ENCODE peak calls at places on chromosomes 4 and X, in six cellular contexts. One of them, this sample, is unnamed.

GRCh38 chr4:105808030-105808429 is 87.2 kb upstream of the NPNT start:
- DNase-seq in A549: no peak
- DNase-seq in HepG2: no peak
- DNase-seq in GM12878: no peak
- DNase-seq in K562: no peak
- DNase-seq in SK-N-SH: no peak
- DNase-seq in this sample: no peak

GRCh38 chr4:123528501-123529277 is 132.1 kb downstream of the SPRY1 start:
- DNase-seq in A549: no peak
- DNase-seq in HepG2: peak
- DNase-seq in GM12878: no peak
- DNase-seq in K562: no peak
- DNase-seq in SK-N-SH: no peak
- DNase-seq in this sample: no peak

GRCh38 chr4:188819243-188819642 is 680.0 kb downstream of the TRIML1 start:
- DNase-seq in A549: no peak
- DNase-seq in HepG2: no peak
- DNase-seq in GM12878: no peak
- DNase-seq in K562: no peak
- DNase-seq in SK-N-SH: no peak
- DNase-seq in this sample: no peak

GRCh38 chrX:108028854-108029253 is 16.0 kb upstream of the VSIG1 start:
- DNase-seq in A549: no peak
- DNase-seq in HepG2: no peak
- DNase-seq in GM12878: no peak
- DNase-seq in K562: no peak
- DNase-seq in SK-N-SH: no peak
- DNase-seq in this sample: no peak

GRCh38 chrX:153692003-153692402 is 4.3 kb downstream of the SLC6A8 start:
- DNase-seq in A549: no peak
- DNase-seq in HepG2: no peak
- DNase-seq in GM12878: no peak
- DNase-seq in K562: no peak
- DNase-seq in SK-N-SH: no peak
- DNase-seq in this sample: no peak

GRCh38 chrX:54481751-54482150 is 14.3 kb downstream of the FGD1 start:
- DNase-seq in A549: no peak
- DNase-seq in HepG2: no peak
- DNase-seq in GM12878: no peak
- DNase-seq in K562: peak
- DNase-seq in SK-N-SH: peak
- DNase-seq in this sample: no peak

GRCh38 chr4:171813195-171813955 is at the start of gene GALNTL6:
- DNase-seq in A549: no peak
- DNase-seq in HepG2: no peak
- DNase-seq in GM12878: no peak
- DNase-seq in K562: no peak
- DNase-seq in SK-N-SH: peak
- DNase-seq in this sample: no peak

GRCh38 chr4:3204021-3204431 is 44.9 kb upstream of the MSANTD1 start:
- DNase-seq in A549: no peak
- DNase-seq in HepG2: peak
- DNase-seq in GM12878: no peak
- DNase-seq in K562: no peak
- DNase-seq in SK-N-SH: no peak
- DNase-seq in this sample: no peak

GRCh38 chrX:42708222-42708621 is 69.7 kb downstream of the PPP1R2C start:
- DNase-seq in A549: no peak
- DNase-seq in HepG2: no peak
- DNase-seq in GM12878: no peak
- DNase-seq in K562: no peak
- DNase-seq in SK-N-SH: no peak
- DNase-seq in this sample: no peak

GRCh38 chr4:15805583-15806517 is 27.7 kb downstream of the CD38 start:
- DNase-seq in A549: peak
- DNase-seq in HepG2: peak
- DNase-seq in GM12878: peak
- DNase-seq in K562: peak
- DNase-seq in SK-N-SH: peak
- DNase-seq in this sample: no peak

GRCh38 chr4:75769044-75769443 is 44.7 kb downstream of the USO1 start:
- DNase-seq in A549: no peak
- DNase-seq in HepG2: no peak
- DNase-seq in GM12878: no peak
- DNase-seq in K562: no peak
- DNase-seq in SK-N-SH: no peak
- DNase-seq in this sample: no peak

GRCh38 chrX:76220856-76221255 is 48.0 kb downstream of the PBDC1 start:
- DNase-seq in A549: no peak
- DNase-seq in HepG2: no peak
- DNase-seq in GM12878: no peak
- DNase-seq in K562: no peak
- DNase-seq in SK-N-SH: no peak
- DNase-seq in this sample: no peak

GRCh38 chr4:8063974-8064563 is 94.5 kb downstream of the ABLIM2 start:
- DNase-seq in A549: no peak
- DNase-seq in HepG2: no peak
- DNase-seq in GM12878: no peak
- DNase-seq in K562: no peak
- DNase-seq in SK-N-SH: no peak
- DNase-seq in this sample: no peak

GRCh38 chrX:120476714-120477113 is 7.6 kb upstream of the LAMP2 start:
- DNase-seq in A549: no peak
- DNase-seq in HepG2: no peak
- DNase-seq in GM12878: no peak
- DNase-seq in K562: no peak
- DNase-seq in SK-N-SH: no peak
- DNase-seq in this sample: no peak

GRCh38 chrX:111244238-111244750 is 26.0 kb downstream of the CAPN6 start:
- DNase-seq in A549: peak
- DNase-seq in HepG2: peak
- DNase-seq in GM12878: no peak
- DNase-seq in K562: peak
- DNase-seq in SK-N-SH: peak
- DNase-seq in this sample: no peak

GRCh38 chr4:37389369-37389765 is 144.8 kb downstream of the NWD2 start:
- DNase-seq in A549: no peak
- DNase-seq in HepG2: no peak
- DNase-seq in GM12878: no peak
- DNase-seq in K562: no peak
- DNase-seq in SK-N-SH: no peak
- DNase-seq in this sample: no peak

GRCh38 chr4:48899950-48900349 is 6.6 kb downstream of the OCIAD2 start:
- DNase-seq in A549: no peak
- DNase-seq in HepG2: no peak
- DNase-seq in GM12878: no peak
- DNase-seq in K562: peak
- DNase-seq in SK-N-SH: no peak
- DNase-seq in this sample: no peak

GRCh38 chr4:71732066-71732465 is 51.8 kb downstream of the GC start:
- DNase-seq in A549: no peak
- DNase-seq in HepG2: no peak
- DNase-seq in GM12878: no peak
- DNase-seq in K562: no peak
- DNase-seq in SK-N-SH: no peak
- DNase-seq in this sample: no peak

GRCh38 chrX:35617836-35618235 is 180.3 kb upstream of the MAGEB16 start:
- DNase-seq in A549: no peak
- DNase-seq in HepG2: no peak
- DNase-seq in GM12878: no peak
- DNase-seq in K562: no peak
- DNase-seq in SK-N-SH: no peak
- DNase-seq in this sample: no peak

GRCh38 chrX:123993326-123993725 is 31.8 kb downstream of the STAG2 start:
- DNase-seq in A549: no peak
- DNase-seq in HepG2: no peak
- DNase-seq in GM12878: no peak
- DNase-seq in K562: no peak
- DNase-seq in SK-N-SH: no peak
- DNase-seq in this sample: no peak

GRCh38 chr4:54517793-54518444 is 139.8 kb upstream of the KIT start:
- DNase-seq in A549: no peak
- DNase-seq in HepG2: no peak
- DNase-seq in GM12878: no peak
- DNase-seq in K562: no peak
- DNase-seq in SK-N-SH: peak
- DNase-seq in this sample: no peak

GRCh38 chrX:54633641-54634040 is 103.6 kb downstream of the GNL3L start:
- DNase-seq in A549: no peak
- DNase-seq in HepG2: no peak
- DNase-seq in GM12878: no peak
- DNase-seq in K562: no peak
- DNase-seq in SK-N-SH: no peak
- DNase-seq in this sample: no peak

GRCh38 chrX:139304471-139304870 is 226.1 kb upstream of the F9 start:
- DNase-seq in A549: no peak
- DNase-seq in HepG2: no peak
- DNase-seq in GM12878: no peak
- DNase-seq in K562: no peak
- DNase-seq in SK-N-SH: no peak
- DNase-seq in this sample: no peak

GRCh38 chr4:37742149-37742548 is 56.0 kb upstream of the RELL1 start:
- DNase-seq in A549: peak
- DNase-seq in HepG2: peak
- DNase-seq in GM12878: no peak
- DNase-seq in K562: no peak
- DNase-seq in SK-N-SH: no peak
- DNase-seq in this sample: no peak

GRCh38 chrX:21319323-21319722 is 54.9 kb upstream of the CNKSR2 start:
- DNase-seq in A549: no peak
- DNase-seq in HepG2: no peak
- DNase-seq in GM12878: no peak
- DNase-seq in K562: no peak
- DNase-seq in SK-N-SH: no peak
- DNase-seq in this sample: no peak

GRCh38 chrX:19721726-19722370 is 165.6 kb downstream of the SH3KBP1 start:
- DNase-seq in A549: no peak
- DNase-seq in HepG2: no peak
- DNase-seq in GM12878: no peak
- DNase-seq in K562: no peak
- DNase-seq in SK-N-SH: no peak
- DNase-seq in this sample: no peak

GRCh38 chrX:790780-791360 is 160.3 kb downstream of the SHOX start:
- DNase-seq in A549: no peak
- DNase-seq in HepG2: no peak
- DNase-seq in GM12878: no peak
- DNase-seq in K562: no peak
- DNase-seq in SK-N-SH: no peak
- DNase-seq in this sample: no peak

DNA sequence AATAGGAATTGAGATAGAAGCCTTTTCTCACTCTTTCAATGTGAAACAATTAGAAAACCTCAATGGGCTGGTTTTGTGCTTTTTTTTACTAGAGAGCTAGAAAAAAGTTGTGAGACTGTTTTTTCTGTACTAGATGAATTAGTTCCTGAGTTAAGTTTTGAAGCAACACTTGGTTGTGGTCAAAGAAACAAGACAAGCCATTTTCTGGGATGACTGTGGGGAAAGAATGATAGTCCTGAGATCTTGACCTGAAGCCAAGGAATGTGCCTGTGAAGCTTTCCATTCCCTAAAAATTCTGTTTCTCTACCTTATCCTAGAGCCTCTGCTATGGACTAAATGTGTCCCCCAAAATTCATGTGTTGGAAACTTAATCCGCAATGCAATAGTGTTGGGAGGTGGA is 157.8 kb upstream of the TLL1 start:
- DNase-seq in A549: no peak
- DNase-seq in HepG2: no peak
- DNase-seq in GM12878: no peak
- DNase-seq in K562: no peak
- DNase-seq in SK-N-SH: no peak
- DNase-seq in this sample: no peak
- TF ChIP-seq CHD2 in A549: no peak
- TF ChIP-seq CHD2 in HepG2: no peak
- TF ChIP-seq CHD2 in GM12878: no peak
- TF ChIP-seq CHD2 in K562: no peak
- TF ChIP-seq CHD2 in SK-N-SH: no peak
- TF ChIP-seq CHD2 in this sample: no peak

DNA sequence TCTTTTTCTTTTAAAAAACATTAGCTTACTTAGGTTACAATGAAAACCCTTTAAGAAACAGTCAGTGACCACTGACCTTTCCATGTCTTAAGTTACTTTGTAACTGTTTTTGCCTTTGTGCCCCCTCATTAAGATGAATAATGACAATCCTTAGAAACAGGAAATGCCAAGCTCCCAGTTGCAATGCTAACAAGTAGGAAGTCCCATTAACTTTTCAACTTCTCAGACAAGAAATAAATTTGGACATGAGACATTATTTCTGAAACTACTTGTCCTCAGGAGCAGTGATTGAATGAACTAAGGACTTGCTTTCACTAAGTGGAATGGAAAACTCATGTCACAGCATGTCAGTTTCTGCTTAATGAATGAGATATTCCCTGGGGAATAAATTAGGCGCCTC is 383.7 kb downstream of the RPA4 start:
- DNase-seq in A549: no peak
- DNase-seq in HepG2: no peak
- DNase-seq in GM12878: no peak
- DNase-seq in K562: no peak
- DNase-seq in SK-N-SH: no peak
- DNase-seq in this sample: no peak
- TF ChIP-seq CHD2 in A549: no peak
- TF ChIP-seq CHD2 in HepG2: no peak
- TF ChIP-seq CHD2 in GM12878: no peak
- TF ChIP-seq CHD2 in K562: no peak
- TF ChIP-seq CHD2 in SK-N-SH: no peak
- TF ChIP-seq CHD2 in this sample: no peak

GRCh38 chr4:120633810-120634209 is 288.7 kb downstream of the PRDM5 start:
- DNase-seq in A549: no peak
- DNase-seq in HepG2: no peak
- DNase-seq in GM12878: no peak
- DNase-seq in K562: no peak
- DNase-seq in SK-N-SH: no peak
- DNase-seq in this sample: no peak
- TF ChIP-seq CHD2 in A549: no peak
- TF ChIP-seq CHD2 in HepG2: no peak
- TF ChIP-seq CHD2 in GM12878: no peak
- TF ChIP-seq CHD2 in K562: no peak
- TF ChIP-seq CHD2 in SK-N-SH: no peak
- TF ChIP-seq CHD2 in this sample: no peak

DNA sequence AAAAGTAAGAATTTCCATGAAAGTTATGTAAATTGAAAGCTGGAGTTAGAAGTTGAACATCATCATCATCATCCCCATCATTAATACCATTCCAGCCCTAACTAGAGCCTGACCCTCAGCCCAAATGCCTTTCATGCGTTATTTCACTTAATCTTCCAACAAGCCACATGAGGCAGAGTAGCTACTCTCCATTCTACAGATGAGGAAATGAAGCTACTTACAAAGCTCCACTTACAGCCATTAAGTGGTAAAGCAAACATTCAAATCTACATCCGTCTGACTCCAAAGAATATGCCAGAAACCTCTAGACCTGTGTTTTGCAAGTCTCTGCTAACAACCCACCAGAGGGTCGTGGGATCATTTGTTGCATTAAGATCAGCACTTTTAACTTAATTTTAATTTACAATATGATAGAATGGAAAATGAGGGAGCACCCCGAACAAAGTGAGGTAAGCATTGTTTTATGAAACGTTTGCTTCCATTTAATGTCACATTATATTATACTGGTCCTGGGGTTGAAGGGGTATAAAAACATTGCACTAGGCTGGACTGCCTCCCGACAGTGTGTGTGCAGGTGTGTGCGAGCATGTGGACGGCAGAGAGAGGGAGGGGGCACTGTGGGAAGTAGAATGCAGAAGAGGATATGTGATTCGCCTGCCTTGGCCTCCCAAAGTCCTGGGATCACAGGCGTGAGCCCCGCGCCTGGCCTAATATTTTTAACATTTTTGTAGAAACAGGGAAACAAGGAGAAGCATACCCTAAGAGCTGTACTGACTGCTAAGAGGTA is 36.2 kb downstream of the IRF2 start:
- DNase-seq in A549: no peak
- DNase-seq in HepG2: no peak
- DNase-seq in GM12878: no peak
- DNase-seq in K562: no peak
- DNase-seq in SK-N-SH: no peak
- DNase-seq in this sample: no peak
- TF ChIP-seq CHD2 in A549: no peak
- TF ChIP-seq CHD2 in HepG2: no peak
- TF ChIP-seq CHD2 in GM12878: no peak
- TF ChIP-seq CHD2 in K562: no peak
- TF ChIP-seq CHD2 in SK-N-SH: no peak
- TF ChIP-seq CHD2 in this sample: no peak